ENCODE peak calls at places on chromosomes 2 and 18, in seven cellular contexts. L is Peyer's patch, I is neural progenitor cell, F is K562, E is tibial artery, S is pancreas, Y is colonic mucosa. T is an unnamed sample. For H3K4me1 and H3K27me3, the result is how much of the 10 kb centered on the place peaks cover.

GRCh38 chr2:174445248-174445647 is 41.6 kb downstream of the GPR155 start:
- DNase-seq in L (no peak), E (no peak), S (no peak), Y (no peak), I (no peak), F (no peak), T (no peak)

GRCh38 chr2:148026573-148026972 is 5.7 kb downstream of the MBD5 start:
- DNase-seq in I (no peak), S (no peak), F (no peak), E (no peak), Y (no peak), L (no peak), T (no peak)

GRCh38 chr2:111168528-111168929 is 47.8 kb downstream of the BCL2L11 start:
- DNase-seq in L (no peak), Y (peak), I (no peak), F (peak), E (no peak), S (no peak), T (no peak)

GRCh38 chr2:33782395-33783239 is 183.5 kb upstream of the FAM98A start:
- DNase-seq in E (no peak), I (peak), S (no peak), Y (no peak), L (no peak), F (no peak), T (no peak)

GRCh38 chr2:17822452-17823117 is 6.3 kb downstream of the MSGN1 start:
- DNase-seq in Y (no peak), E (no peak), F (no peak), S (no peak), L (no peak), I (no peak), T (no peak)

GRCh38 chr18:13527730-13528129 is 198.6 kb downstream of the FAM210A start:
- DNase-seq in F (no peak), I (no peak), S (no peak), E (no peak), L (no peak), Y (no peak), T (no peak)

GRCh38 chr2:197613509-197613987 is 61.8 kb downstream of the RFTN2 start:
- DNase-seq in S (no peak), I (no peak), F (no peak), Y (no peak), E (no peak), L (no peak), T (no peak)

GRCh38 chr2:106065268-106065982 is 128.7 kb downstream of the UXS1 start:
- DNase-seq in I (peak), E (no peak), Y (no peak), L (no peak), S (peak), F (no peak), T (no peak)

GRCh38 chr18:9049495-9049809 is 53.0 kb upstream of the NDUFV2 start:
- DNase-seq in F (no peak), I (no peak), E (no peak), Y (no peak), L (no peak), S (no peak), T (no peak)

GRCh38 chr2:56077352-56077915 is 106.4 kb upstream of the CCDC85A start:
- DNase-seq in E (no peak), L (no peak), F (no peak), I (peak), Y (peak), S (no peak), T (no peak)

GRCh38 chr2:207805566-207806226 is 36.0 kb upstream of the FZD5 start:
- DNase-seq in S (no peak), Y (no peak), E (no peak), F (no peak), L (no peak), I (no peak), T (no peak)

GRCh38 chr2:95158891-95159619 is 593 bp downstream of the ZNF514 start:
- DNase-seq in Y (peak), S (peak), I (peak), E (peak), L (peak), F (peak), T (peak)

GRCh38 chr2:138094031-138094430 is 129.8 kb downstream of the HNMT start:
- DNase-seq in F (no peak), L (no peak), Y (no peak), I (peak), E (no peak), S (no peak), T (no peak)

GRCh38 chr2:128032092-128032491 is 4.2 kb upstream of the SAP130 start:
- DNase-seq in F (no peak), I (no peak), Y (no peak), S (no peak), E (no peak), L (no peak), T (no peak)

GRCh38 chr2:173571021-173571821 is 216.5 kb downstream of the CDCA7 start:
- DNase-seq in L (no peak), S (no peak), E (no peak), I (peak), Y (peak), F (no peak), T (no peak)

GRCh38 chr2:154694881-154695280 is 3.6 kb upstream of the KCNJ3 start:
- DNase-seq in I (no peak), E (no peak), F (no peak), Y (no peak), S (no peak), L (no peak), T (no peak)

GRCh38 chr18:75202976-75203375 is 6.0 kb downstream of the PTGR3 start:
- DNase-seq in Y (no peak), I (no peak), S (no peak), L (no peak), E (no peak), F (no peak), T (no peak)

GRCh38 chr18:11324510-11324909 is 175.1 kb upstream of the PIEZO2 start:
- DNase-seq in I (no peak), S (no peak), E (no peak), L (no peak), F (no peak), Y (no peak), T (no peak)

GRCh38 chr2:217872319-217872718 is 130.5 kb downstream of the TNS1 start:
- DNase-seq in F (no peak), S (no peak), I (no peak), L (no peak), E (no peak), Y (no peak), T (no peak)
- TF ChIP-seq CTCF in F (no peak), S (no peak), I (no peak), L (no peak), E (peak), Y (no peak), T (peak)

GRCh38 chr2:235191486-235191885 is 239.7 kb downstream of the SH3BP4 start:
- DNase-seq in E (no peak), I (no peak), L (no peak), S (no peak), F (no peak), Y (no peak), T (no peak)
- H3K4me1 ChIP-seq in E (under half), I (under half), L (under half), S (under half), F (under half), Y (under half), T (under half)

GRCh38 chr2:131039908-131040660 is 53.2 kb downstream of the FAM168B start:
- DNase-seq in I (no peak), Y (no peak), S (peak), E (no peak), F (no peak), L (no peak), T (peak)
- H3K27me3 ChIP-seq in I (under half), Y (under half), S (under half), E (under half), F (under half), L (under half), T (under half)

GRCh38 chr2:19667536-19667949 is 234.2 kb downstream of the TTC32 start:
- DNase-seq in S (no peak), I (no peak), E (no peak), Y (no peak), F (no peak), L (no peak), T (no peak)
- TF ChIP-seq CTCF in S (no peak), I (no peak), E (no peak), Y (no peak), F (no peak), L (no peak), T (no peak)

DNA sequence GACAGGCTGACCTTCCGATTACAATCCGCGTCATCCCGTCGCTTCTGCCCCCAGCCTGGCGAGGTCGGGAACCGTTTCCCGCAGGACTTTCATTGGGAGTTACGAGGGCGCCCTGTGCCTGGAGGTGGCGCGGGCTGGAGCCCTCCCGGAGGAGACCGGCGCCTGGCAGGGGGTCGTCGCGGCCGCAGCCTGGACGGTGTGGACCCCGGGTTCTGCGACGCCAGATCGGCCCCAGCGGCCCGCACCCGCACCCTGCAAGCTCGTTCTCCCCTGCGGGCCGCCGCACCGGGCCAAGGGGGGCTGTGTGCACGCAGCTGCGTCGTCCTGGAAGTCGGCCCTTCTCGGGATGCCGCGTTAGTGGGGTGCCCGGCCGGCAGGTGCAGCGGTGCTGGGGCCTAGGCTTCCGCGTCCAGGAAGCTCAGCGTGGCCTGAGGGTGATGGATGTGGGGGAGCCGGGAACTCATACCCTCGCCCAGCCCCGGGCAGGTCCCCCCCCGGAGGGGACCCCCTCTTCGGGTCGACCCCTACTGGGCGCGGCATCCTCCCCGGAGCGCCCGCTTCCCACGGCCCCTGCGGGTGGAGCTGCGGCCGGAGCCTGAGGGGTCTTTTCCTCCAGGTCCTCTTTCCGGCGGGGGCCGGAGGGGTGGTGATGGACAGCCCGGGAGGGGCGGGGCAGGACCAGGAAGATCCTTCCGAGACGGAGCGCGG is 64.0 kb downstream of the LRRFIP1 start:
- DNase-seq in E (no peak), I (peak), S (no peak), Y (peak), L (no peak), F (no peak), T (no peak)
- H3K4me1 ChIP-seq in E (under half), I (under half), S (under half), Y (under half), L (half or more), F (under half), T (half or more)

GRCh38 chr2:167750675-167751074 is 496.7 kb downstream of the STK39 start:
- DNase-seq in S (no peak), Y (no peak), F (no peak), E (no peak), I (no peak), L (no peak), T (no peak)

GRCh38 chr2:167753142-167753541 is 494.3 kb downstream of the STK39 start:
- DNase-seq in S (no peak), I (no peak), E (no peak), Y (no peak), L (no peak), F (no peak), T (no peak)

GRCh38 chr2:167749641-167750040 is 497.8 kb downstream of the STK39 start:
- DNase-seq in L (no peak), Y (no peak), E (no peak), F (no peak), S (no peak), I (no peak), T (no peak)

GRCh38 chr2:167756427-167756826 is 491.0 kb downstream of the STK39 start:
- DNase-seq in S (no peak), I (peak), Y (no peak), L (no peak), E (no peak), F (no peak), T (no peak)

GRCh38 chr2:167752734-167753133 is 494.7 kb downstream of the STK39 start:
- DNase-seq in Y (no peak), S (no peak), F (no peak), E (no peak), I (no peak), L (no peak), T (no peak)
- H3K27me3 ChIP-seq in Y (under half), S (under half), F (under half), E (under half), I (under half), L (under half), T (under half)

GRCh38 chr2:51420521-51420920 is 388.6 kb upstream of the NRXN1 start:
- DNase-seq in I (no peak), L (no peak), Y (no peak), F (no peak), S (no peak), E (no peak), T (no peak)

DNA sequence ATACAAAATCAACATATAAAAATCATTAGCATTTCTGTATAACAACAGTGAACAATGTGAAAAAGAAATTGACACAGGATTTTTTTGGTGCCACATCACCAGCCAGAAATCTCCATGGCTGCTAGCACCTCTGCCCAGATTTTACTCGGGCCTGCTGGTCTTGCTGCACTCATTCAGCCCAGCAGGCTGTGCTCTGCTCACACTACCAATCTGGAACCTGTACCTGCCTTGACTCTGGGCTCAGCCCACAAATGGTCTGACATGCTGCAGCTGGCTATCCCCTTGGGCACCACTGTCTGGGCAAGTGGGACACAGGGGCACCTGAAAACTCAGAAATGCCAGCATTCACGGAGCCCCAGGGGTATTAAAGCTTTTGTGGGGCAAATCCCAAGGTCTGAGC is 392.5 kb upstream of the NRXN1 start:
- DNase-seq in Y (no peak), L (no peak), E (no peak), I (peak), S (no peak), F (no peak), T (no peak)
- TF ChIP-seq CTCF in Y (no peak), L (no peak), E (no peak), I (peak), S (no peak), F (no peak), T (no peak)

DNA sequence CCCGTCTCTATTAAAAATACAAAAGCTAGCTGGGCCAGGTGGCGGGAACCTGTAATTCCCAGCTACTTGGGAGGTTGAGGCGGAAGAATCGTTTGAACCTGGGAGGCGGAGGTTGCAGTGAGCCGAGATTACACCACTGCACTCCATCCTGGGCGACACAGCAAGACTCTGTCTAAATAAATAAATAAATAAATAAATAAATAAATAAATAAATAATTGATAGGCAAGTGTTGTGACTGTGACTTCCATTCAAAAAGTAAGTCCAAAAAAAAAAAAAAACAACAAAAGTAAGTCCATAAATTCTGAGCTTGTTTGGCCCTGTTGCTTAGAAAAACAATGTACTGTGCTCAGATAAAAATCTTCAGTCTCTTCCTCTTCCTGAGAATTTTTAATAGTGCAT is 2.2 kb downstream of the STON1 start:
- DNase-seq in E (no peak), Y (no peak), S (no peak), I (no peak), F (no peak), L (no peak), T (no peak)
- H3K4me1 ChIP-seq in E (under half), Y (under half), S (under half), I (under half), F (under half), L (under half), T (under half)

GRCh38 chr2:11682590-11682915 is 12.6 kb upstream of the NTSR2 start:
- DNase-seq in I (no peak), S (no peak), F (no peak), Y (no peak), E (no peak), L (no peak), T (no peak)
- H3K27me3 ChIP-seq in I (under half), S (under half), F (half or more), Y (under half), E (under half), L (under half), T (under half)